ENCODE peak calls at places on chromosomes 4 and X, in four cellular contexts. B, Q, P and Z are unnamed samples.

GRCh38 chrX:10045327-10046000 is 78.3 kb downstream of the CLDN34 start:
- DNase-seq in Q (peak), B (no peak), P (no peak), Z (no peak)

GRCh38 chrX:1072637-1073377 is 139.6 kb downstream of the CRLF2 start:
- DNase-seq in Q (no peak), P (no peak), B (no peak), Z (no peak)

GRCh38 chrX:32745323-32745722 is 466.0 kb downstream of the DMD start:
- DNase-seq in P (no peak), B (no peak), Q (no peak), Z (no peak)

GRCh38 chr4:106287353-106287969 is 28.5 kb downstream of the TBCK start:
- DNase-seq in B (no peak), Q (no peak), P (peak), Z (no peak)

GRCh38 chr4:28787947-28788346 is 1927.3 kb downstream of the STIM2 start:
- DNase-seq in Q (no peak), B (no peak), P (no peak), Z (no peak)

GRCh38 chr4:154478547-154478946 is 13.1 kb downstream of the DCHS2 start:
- DNase-seq in B (no peak), P (no peak), Q (no peak), Z (no peak)

GRCh38 chrX:274904-275475 is 6.2 kb upstream of the PLCXD1 start:
- DNase-seq in P (no peak), Q (peak), B (peak), Z (peak)

GRCh38 chr4:143355540-143356217 is 19.0 kb downstream of the GAB1 start:
- DNase-seq in P (no peak), B (no peak), Q (no peak), Z (no peak)

GRCh38 chrX:124401696-124402095 is 55.3 kb downstream of the SH2D1A start:
- DNase-seq in Q (no peak), B (no peak), P (no peak), Z (no peak)

GRCh38 chr4:139685180-139685579 is 19.6 kb downstream of the MGST2 start:
- DNase-seq in B (no peak), Q (no peak), P (no peak), Z (no peak)

GRCh38 chrX:69614896-69615295 is 1.0 kb upstream of the EDA start:
- DNase-seq in P (no peak), Q (no peak), B (no peak), Z (no peak)

GRCh38 chr4:127370495-127371069 is 262.2 kb upstream of the INTU start:
- DNase-seq in B (no peak), Q (peak), P (no peak), Z (no peak)

DNA sequence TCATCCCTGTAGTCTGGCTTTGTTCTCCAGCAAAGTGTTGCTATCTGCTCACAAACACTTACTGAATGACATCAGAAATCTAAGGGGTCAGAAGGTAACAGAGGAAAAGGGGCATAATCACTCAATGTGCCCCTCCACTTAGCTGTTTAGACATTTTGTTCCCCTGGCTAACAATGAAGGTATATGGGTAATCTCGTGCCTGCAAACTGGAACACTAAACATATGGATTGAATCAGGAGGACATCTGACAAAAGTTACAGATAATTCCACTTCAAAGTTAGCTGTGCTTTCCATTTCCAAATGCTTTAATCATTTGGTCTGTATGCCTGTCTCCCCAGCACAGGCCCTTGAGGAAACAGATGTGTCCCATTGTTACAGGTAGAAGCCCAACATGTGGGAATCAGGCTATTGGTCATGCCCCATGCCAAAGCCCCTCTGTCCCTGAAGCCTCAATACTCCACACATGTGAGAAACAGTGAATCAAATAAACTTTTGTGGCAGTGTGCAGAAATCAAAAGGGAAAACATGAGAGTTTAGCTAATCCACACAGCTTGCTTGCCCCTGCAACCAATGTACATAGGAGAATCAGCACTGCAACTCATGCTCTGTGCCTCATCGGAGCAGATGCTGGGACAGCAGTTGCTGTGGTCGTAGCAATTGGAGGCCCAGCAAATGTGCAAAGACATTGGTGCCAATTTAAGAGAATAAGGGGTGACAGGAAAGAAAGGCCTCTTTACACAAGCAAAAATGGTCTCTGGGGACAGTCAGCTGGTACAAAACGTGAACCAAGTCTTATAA is 111.7 kb downstream of the RNF150 start:
- DNase-seq in Q (no peak), P (no peak), B (no peak), Z (no peak)
- H3K27ac ChIP-seq in Q (no peak), P (no peak), B (no peak), Z (no peak)

GRCh38 chr4:73917081-73917501 is 47.9 kb downstream of the CXCL1 start:
- DNase-seq in B (no peak), Q (no peak), P (peak), Z (no peak)

GRCh38 chr4:73919691-73920090 is 50.5 kb downstream of the CXCL1 start:
- DNase-seq in B (no peak), Q (no peak), P (no peak), Z (no peak)

GRCh38 chr4:73916172-73916925 is 47.2 kb downstream of the CXCL1 start:
- DNase-seq in B (no peak), P (no peak), Q (no peak), Z (no peak)

GRCh38 chr4:73914071-73914470 is 44.9 kb downstream of the CXCL1 start:
- DNase-seq in Q (no peak), B (no peak), P (no peak), Z (no peak)

DNA sequence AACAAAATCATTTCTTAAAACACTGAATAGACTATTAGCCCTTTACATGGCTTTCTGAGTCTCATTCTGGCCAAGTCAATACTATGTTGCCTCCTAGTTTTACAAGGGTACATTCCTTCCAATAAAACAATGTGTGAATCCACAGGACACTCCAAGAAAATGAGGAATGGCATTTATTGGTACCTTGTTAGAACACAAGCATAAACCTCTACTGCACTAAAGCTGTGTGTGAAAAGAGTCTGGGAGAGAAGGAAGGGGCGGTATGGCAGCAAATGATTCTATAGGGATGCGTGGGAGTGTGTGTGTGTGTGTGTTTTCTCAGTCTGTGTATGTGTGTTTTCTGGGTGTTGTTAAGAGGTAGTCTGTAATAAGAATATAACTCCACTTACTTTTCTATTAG is 48.9 kb downstream of the CXCL1 start:
- DNase-seq in Q (no peak), P (no peak), B (no peak), Z (no peak)
- H3K27ac ChIP-seq in Q (no peak), P (no peak), B (no peak), Z (no peak)

GRCh38 chr4:85598936-85599335 is 124.0 kb downstream of the ARHGAP24 start:
- DNase-seq in B (no peak), P (no peak), Q (no peak), Z (no peak)

GRCh38 chr4:85595098-85595775 is 120.3 kb downstream of the ARHGAP24 start:
- DNase-seq in P (no peak), B (no peak), Q (no peak), Z (no peak)

GRCh38 chr4:85600501-85600900 is 125.6 kb downstream of the ARHGAP24 start:
- DNase-seq in P (no peak), Q (no peak), B (no peak), Z (no peak)

GRCh38 chr4:85591361-85592098 is 116.6 kb downstream of the ARHGAP24 start:
- DNase-seq in Q (no peak), B (no peak), P (no peak), Z (no peak)

GRCh38 chr4:85595796-85596559 is 121.0 kb downstream of the ARHGAP24 start:
- DNase-seq in Q (no peak), B (no peak), P (no peak), Z (no peak)
- H3K27ac ChIP-seq in Q (no peak), B (no peak), P (no peak), Z (no peak)

GRCh38 chr4:82745173-82745842 is 53.3 kb downstream of the SCD5 start:
- DNase-seq in Q (no peak), B (no peak), P (no peak), Z (no peak)

GRCh38 chr4:82748781-82749504 is 49.7 kb downstream of the SCD5 start:
- DNase-seq in Q (no peak), B (no peak), P (no peak), Z (no peak)

GRCh38 chr4:82744284-82744963 is 54.2 kb downstream of the SCD5 start:
- DNase-seq in B (no peak), Q (peak), P (no peak), Z (peak)

GRCh38 chr4:82748176-82748575 is 50.4 kb downstream of the SCD5 start:
- DNase-seq in B (no peak), Q (no peak), P (no peak), Z (no peak)

DNA sequence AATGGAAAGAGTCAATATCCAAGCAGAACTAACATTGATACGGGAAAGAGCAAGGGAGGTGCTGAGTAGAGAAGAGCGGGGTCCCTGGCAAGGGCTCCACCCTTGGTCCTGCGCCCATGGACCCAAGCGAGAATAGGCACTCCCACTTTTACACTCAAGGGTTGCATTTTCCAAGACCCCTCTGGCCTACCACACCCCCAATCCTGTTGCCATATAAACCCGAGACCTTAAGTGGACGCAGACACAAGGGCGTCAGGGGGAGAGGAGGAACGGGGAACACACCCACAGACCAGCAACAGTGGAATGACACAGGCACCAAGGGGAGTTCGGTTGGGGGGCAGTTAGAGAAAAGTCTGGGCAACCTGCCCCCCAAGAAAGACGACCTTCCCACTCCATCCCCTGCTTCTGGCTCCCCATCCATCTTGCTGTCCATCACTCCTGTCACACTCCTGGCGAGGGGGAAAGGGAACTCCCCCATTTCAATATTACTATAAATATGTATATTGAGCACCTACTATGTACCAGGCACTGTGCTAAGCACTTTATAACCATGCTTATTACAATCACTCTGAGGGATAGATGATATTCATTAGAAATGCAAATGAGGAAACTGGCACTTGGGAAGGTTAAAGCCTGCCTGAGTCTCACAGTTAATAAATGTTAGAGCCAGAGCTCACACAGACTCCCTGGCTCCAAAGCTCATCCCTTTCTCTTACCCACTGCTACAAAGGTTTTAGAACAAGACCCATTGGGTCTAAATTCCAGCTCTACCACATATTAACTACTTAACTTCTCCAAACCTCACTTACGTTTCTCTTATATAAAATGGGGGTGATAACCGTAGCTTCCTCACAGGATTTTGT is 51.7 kb downstream of the SCD5 start:
- DNase-seq in B (no peak), Q (no peak), P (no peak), Z (no peak)
- H3K27ac ChIP-seq in B (no peak), Q (no peak), P (no peak), Z (no peak)

DNA sequence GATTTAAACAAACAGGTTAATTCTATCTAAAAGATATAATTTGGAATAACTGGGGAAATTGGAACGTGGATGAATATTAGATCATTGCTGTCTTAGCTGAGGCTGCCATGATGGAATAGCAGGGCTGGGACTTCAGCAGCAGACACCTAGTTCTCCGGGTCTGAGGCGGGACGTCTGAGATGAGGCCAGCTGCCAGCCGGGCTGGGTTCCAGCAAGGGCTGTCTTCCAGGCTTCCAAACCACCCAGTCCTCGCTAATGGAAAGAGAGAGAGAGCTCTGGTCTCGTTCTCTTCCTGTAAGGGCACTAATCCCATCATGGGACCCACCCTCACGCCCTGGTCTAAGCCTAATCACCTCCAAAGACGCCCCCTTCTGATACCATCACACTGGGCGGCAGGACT is 85.7 kb downstream of the ADRA2C start:
- DNase-seq in Q (no peak), B (no peak), P (no peak), Z (no peak)
- H3K27ac ChIP-seq in Q (no peak), B (no peak), P (no peak), Z (no peak)

DNA sequence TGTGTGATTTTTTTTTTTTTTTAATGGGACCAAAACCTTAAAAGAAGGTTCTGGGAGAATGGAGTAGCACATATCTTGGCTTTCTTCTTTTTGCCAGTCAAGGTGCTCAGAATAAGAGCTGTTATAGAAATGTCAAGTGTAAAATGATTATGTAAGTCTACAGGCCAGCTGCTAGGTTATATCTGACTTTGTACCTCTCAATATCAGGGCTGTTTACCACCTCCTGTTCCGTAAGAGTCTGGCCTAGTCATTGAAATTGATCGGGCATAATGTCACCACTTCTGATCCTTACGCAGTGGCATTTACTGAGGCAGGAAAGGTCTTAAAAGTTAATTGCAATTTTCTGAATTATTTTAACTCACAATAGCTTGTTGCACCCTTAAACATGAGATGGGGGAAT is 41.1 kb downstream of the LIMCH1 start:
- DNase-seq in B (no peak), Q (no peak), P (no peak), Z (no peak)
- H3K27ac ChIP-seq in B (peak), Q (no peak), P (no peak), Z (peak)

GRCh38 chr4:102564399-102564921 is 63.3 kb downstream of the NFKB1 start:
- DNase-seq in P (peak), B (no peak), Q (no peak), Z (no peak)
- H3K27ac ChIP-seq in P (no peak), B (no peak), Q (no peak), Z (no peak)